ENCODE peak calls at places on chromosomes 11 and 22, in five cellular contexts. One of them, this sample, is unnamed. For H4K20me1, the result is how much of the 10 kb centered on the place peaks cover.

GRCh38 chr11:128931661-128932060 is 11.0 kb downstream of the TP53AIP1 start:
- DNase-seq in H1: no peak
- DNase-seq in fibroblast of lung: no peak
- DNase-seq in GM23248: no peak
- DNase-seq in IMR-90: no peak
- DNase-seq in this sample: no peak

GRCh38 chr11:128125723-128126122 is 461.6 kb downstream of the ETS1 start:
- DNase-seq in IMR-90: no peak
- DNase-seq in fibroblast of lung: no peak
- DNase-seq in H1: no peak
- DNase-seq in GM23248: no peak
- DNase-seq in this sample: no peak

GRCh38 chr11:45092901-45093760 is 53.3 kb upstream of the PRDM11 start:
- DNase-seq in IMR-90: peak
- DNase-seq in fibroblast of lung: peak
- DNase-seq in H1: no peak
- DNase-seq in GM23248: peak
- DNase-seq in this sample: no peak

GRCh38 chr11:126268361-126268707 is 361 bp downstream of the SRPRA start:
- DNase-seq in IMR-90: no peak
- DNase-seq in H1: no peak
- DNase-seq in fibroblast of lung: no peak
- DNase-seq in GM23248: peak
- DNase-seq in this sample: no peak

GRCh38 chr11:27514558-27514957 is 8.0 kb upstream of the LIN7C start:
- DNase-seq in GM23248: peak
- DNase-seq in fibroblast of lung: peak
- DNase-seq in H1: no peak
- DNase-seq in IMR-90: peak
- DNase-seq in this sample: no peak

GRCh38 chr11:64230209-64230984 is at the start of gene DNAJC4:
- DNase-seq in fibroblast of lung: peak
- DNase-seq in GM23248: peak
- DNase-seq in H1: no peak
- DNase-seq in IMR-90: peak
- DNase-seq in this sample: peak

GRCh38 chr11:112822478-112823274 is 138.5 kb upstream of the NCAM1 start:
- DNase-seq in H1: peak
- DNase-seq in fibroblast of lung: peak
- DNase-seq in IMR-90: no peak
- DNase-seq in GM23248: no peak
- DNase-seq in this sample: no peak

GRCh38 chr11:16897460-16898061 is 116.7 kb downstream of the PLEKHA7 start:
- DNase-seq in IMR-90: no peak
- DNase-seq in GM23248: no peak
- DNase-seq in fibroblast of lung: no peak
- DNase-seq in H1: peak
- DNase-seq in this sample: no peak

GRCh38 chr11:27720277-27720830 is 20.1 kb upstream of the BDNF start:
- DNase-seq in fibroblast of lung: peak
- DNase-seq in IMR-90: peak
- DNase-seq in H1: no peak
- DNase-seq in GM23248: peak
- DNase-seq in this sample: no peak

GRCh38 chr11:125270711-125271110 is 106.2 kb downstream of the PKNOX2 start:
- DNase-seq in fibroblast of lung: peak
- DNase-seq in IMR-90: peak
- DNase-seq in H1: no peak
- DNase-seq in GM23248: peak
- DNase-seq in this sample: no peak

GRCh38 chr22:25779890-25780289 is 37.9 kb downstream of the MYO18B start:
- DNase-seq in GM23248: no peak
- DNase-seq in fibroblast of lung: no peak
- DNase-seq in H1: no peak
- DNase-seq in IMR-90: no peak
- DNase-seq in this sample: no peak

GRCh38 chr22:50200333-50201190 is at the start of gene SELENOO:
- DNase-seq in fibroblast of lung: peak
- DNase-seq in GM23248: peak
- DNase-seq in IMR-90: peak
- DNase-seq in H1: peak
- DNase-seq in this sample: no peak

GRCh38 chr11:57971272-57972012 is 52.2 kb upstream of the OR9Q1 start:
- DNase-seq in IMR-90: no peak
- DNase-seq in GM23248: no peak
- DNase-seq in H1: no peak
- DNase-seq in fibroblast of lung: no peak
- DNase-seq in this sample: no peak

GRCh38 chr11:130872961-130873360 is 43.3 kb downstream of the SNX19 start:
- DNase-seq in GM23248: peak
- DNase-seq in IMR-90: peak
- DNase-seq in fibroblast of lung: peak
- DNase-seq in H1: no peak
- DNase-seq in this sample: no peak

GRCh38 chr11:122202951-122203456 is 87.0 kb upstream of the BLID start:
- DNase-seq in fibroblast of lung: peak
- DNase-seq in H1: peak
- DNase-seq in IMR-90: peak
- DNase-seq in GM23248: peak
- DNase-seq in this sample: no peak

GRCh38 chr22:50180727-50181521 is 4.8 kb upstream of the TRABD start:
- DNase-seq in IMR-90: no peak
- DNase-seq in fibroblast of lung: no peak
- DNase-seq in H1: no peak
- DNase-seq in GM23248: no peak
- DNase-seq in this sample: no peak

GRCh38 chr11:59954219-59954847 is 9.5 kb upstream of the OOSP4A start:
- DNase-seq in IMR-90: no peak
- DNase-seq in H1: no peak
- DNase-seq in GM23248: no peak
- DNase-seq in fibroblast of lung: no peak
- DNase-seq in this sample: no peak

GRCh38 chr22:43869799-43870198 is 7.5 kb upstream of the SULT4A1 start:
- DNase-seq in fibroblast of lung: no peak
- DNase-seq in GM23248: no peak
- DNase-seq in IMR-90: no peak
- DNase-seq in H1: no peak
- DNase-seq in this sample: no peak

GRCh38 chr11:129652828-129653227 is 162.8 kb upstream of the TMEM45B start:
- DNase-seq in GM23248: peak
- DNase-seq in fibroblast of lung: peak
- DNase-seq in H1: no peak
- DNase-seq in IMR-90: peak
- DNase-seq in this sample: no peak

GRCh38 chr11:7909585-7910325 is 21.3 kb downstream of the OR10A6 start:
- DNase-seq in IMR-90: no peak
- DNase-seq in fibroblast of lung: no peak
- DNase-seq in GM23248: no peak
- DNase-seq in H1: no peak
- DNase-seq in this sample: no peak

GRCh38 chr22:18060646-18061620 is 16.9 kb upstream of the PEX26 start:
- DNase-seq in IMR-90: peak
- DNase-seq in fibroblast of lung: peak
- DNase-seq in GM23248: peak
- DNase-seq in H1: no peak
- DNase-seq in this sample: no peak

GRCh38 chr22:24952837-24953293 is 349 bp downstream of the KIAA1671 start:
- DNase-seq in H1: no peak
- DNase-seq in IMR-90: peak
- DNase-seq in fibroblast of lung: peak
- DNase-seq in GM23248: peak
- DNase-seq in this sample: no peak

GRCh38 chr11:69530278-69531070 is 49.0 kb downstream of the LINC01488 start:
- DNase-seq in GM23248: no peak
- DNase-seq in fibroblast of lung: no peak
- DNase-seq in IMR-90: no peak
- DNase-seq in H1: no peak
- DNase-seq in this sample: no peak

GRCh38 chr11:67503119-67504022 is 1.8 kb downstream of the PITPNM1 start:
- DNase-seq in fibroblast of lung: no peak
- DNase-seq in IMR-90: no peak
- DNase-seq in H1: no peak
- DNase-seq in GM23248: no peak
- DNase-seq in this sample: no peak
- H4K20me1 ChIP-seq in fibroblast of lung: under half
- H4K20me1 ChIP-seq in IMR-90: under half
- H4K20me1 ChIP-seq in H1: under half
- H4K20me1 ChIP-seq in GM23248: under half
- H4K20me1 ChIP-seq in this sample: under half

DNA sequence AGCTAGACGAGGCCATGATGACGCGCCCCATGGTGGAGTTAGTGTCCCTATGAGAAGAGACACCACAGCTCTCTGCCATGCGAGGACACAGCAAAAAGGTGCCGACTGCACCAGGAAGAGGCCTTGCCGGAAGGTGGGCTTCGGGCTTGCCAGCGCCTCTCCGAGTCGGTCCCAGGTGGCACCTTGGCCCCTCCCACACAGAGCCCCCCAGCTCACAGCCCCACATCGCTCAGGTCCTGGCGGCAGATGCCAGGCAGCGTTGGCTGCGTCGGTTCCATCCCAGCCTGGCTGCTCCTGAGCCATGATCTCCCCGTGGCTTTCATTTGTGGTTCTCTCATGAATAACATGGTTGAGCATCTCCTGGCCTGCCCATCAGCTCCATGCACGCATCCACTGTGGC is 24.0 kb downstream of the CHID1 start:
- DNase-seq in IMR-90: no peak
- DNase-seq in GM23248: no peak
- DNase-seq in H1: no peak
- DNase-seq in fibroblast of lung: no peak
- DNase-seq in this sample: no peak
- H4K20me1 ChIP-seq in IMR-90: under half
- H4K20me1 ChIP-seq in GM23248: under half
- H4K20me1 ChIP-seq in H1: under half
- H4K20me1 ChIP-seq in fibroblast of lung: under half
- H4K20me1 ChIP-seq in this sample: under half

DNA sequence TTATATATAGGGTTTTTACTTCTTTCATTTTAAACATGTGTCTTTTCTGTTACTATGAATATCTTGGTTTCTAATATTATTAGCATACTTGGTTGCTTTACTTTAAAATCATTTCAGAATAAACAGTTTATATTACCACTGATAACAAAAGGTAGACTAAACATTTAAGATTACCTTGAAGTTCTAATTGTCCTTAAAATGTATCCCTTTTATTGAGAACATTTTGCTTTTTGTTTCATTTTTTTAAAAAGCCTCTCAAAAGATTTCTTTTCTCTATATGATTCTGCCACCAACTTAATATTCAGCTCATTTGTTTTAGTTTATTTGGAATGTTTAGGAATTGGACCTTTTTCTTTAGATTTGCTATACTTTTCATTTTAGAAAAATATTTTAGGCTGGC is 39.6 kb downstream of the MED15 start:
- DNase-seq in fibroblast of lung: no peak
- DNase-seq in H1: no peak
- DNase-seq in IMR-90: no peak
- DNase-seq in GM23248: no peak
- DNase-seq in this sample: no peak
- H4K20me1 ChIP-seq in fibroblast of lung: under half
- H4K20me1 ChIP-seq in H1: under half
- H4K20me1 ChIP-seq in IMR-90: half or more
- H4K20me1 ChIP-seq in GM23248: under half
- H4K20me1 ChIP-seq in this sample: under half

GRCh38 chr22:37749831-37750595 is 53.2 kb downstream of the TRIOBP start:
- DNase-seq in IMR-90: peak
- DNase-seq in fibroblast of lung: peak
- DNase-seq in GM23248: peak
- DNase-seq in H1: no peak
- DNase-seq in this sample: no peak
- H4K20me1 ChIP-seq in IMR-90: under half
- H4K20me1 ChIP-seq in fibroblast of lung: under half
- H4K20me1 ChIP-seq in GM23248: under half
- H4K20me1 ChIP-seq in H1: under half
- H4K20me1 ChIP-seq in this sample: under half

This sample was measured in GM12878.